ENCODE peak calls at places on chromosome 22, in four cellular contexts. X is naive thymus-derived CD8-positive, alpha-beta T cell; A is spleen; S is C1 segment of cervical spinal cord. E is an unnamed sample.

GRCh38 chr22:44685384-44686056 is 16.5 kb upstream of the PRR5 start:
- DNase-seq in X (peak; percentile 77), A (peak; percentile 87), S (no peak), E (peak; percentile 90)

GRCh38 chr22:21015051-21016006 is at the start of gene P2RX6:
- DNase-seq in X (no peak), A (peak; percentile 61), S (peak; percentile 50), E (no peak)

GRCh38 chr22:28111501-28111900 is 192.4 kb upstream of the PITPNB start:
- DNase-seq in X (no peak), A (no peak), S (no peak), E (no peak)

GRCh38 chr22:19173047-19174035 is 5.2 kb downstream of the SLC25A1 start:
- DNase-seq in X (no peak), A (peak; percentile 74), S (no peak), E (peak; percentile 46)

GRCh38 chr22:30743257-30744020 is 48.8 kb downstream of the OSBP2 start:
- DNase-seq in X (no peak), A (no peak), S (no peak), E (no peak)

GRCh38 chr22:42461511-42461910 is 29.3 kb upstream of the NFAM1 start:
- DNase-seq in X (no peak), A (no peak), S (no peak), E (peak; percentile 74)

GRCh38 chr22:39236321-39237275 is 8.2 kb downstream of the PDGFB start:
- DNase-seq in X (peak; percentile 52), A (no peak), S (no peak), E (no peak)

GRCh38 chr22:37186997-37187522 is 987 bp downstream of the C1QTNF6 start:
- DNase-seq in X (no peak), A (peak; percentile 63), S (no peak), E (no peak)

GRCh38 chr22:24994070-24994763 is 41.7 kb downstream of the KIAA1671 start:
- DNase-seq in X (no peak), A (no peak), S (no peak), E (peak; percentile 80)

GRCh38 chr22:46737976-46738641 is at the start of gene CERK:
- DNase-seq in X (peak; percentile 50), A (peak; percentile 91), S (peak; percentile 76), E (peak; percentile 85)

GRCh38 chr22:49083607-49084006 is 744.1 kb downstream of the BRD1 start:
- DNase-seq in X (no peak), A (no peak), S (no peak), E (no peak)

GRCh38 chr22:20979243-20979809 is 2.8 kb upstream of the LZTR1 start:
- DNase-seq in X (peak; percentile 64), A (no peak), S (peak; percentile 46), E (peak; percentile 92)

GRCh38 chr22:25494774-25495173 is 69.7 kb upstream of the GRK3 start:
- DNase-seq in X (no peak), A (no peak), S (no peak), E (no peak)

GRCh38 chr22:40432167-40432566 is 61.8 kb downstream of the SGSM3 start:
- DNase-seq in X (no peak), A (no peak), S (no peak), E (no peak)

GRCh38 chr22:41398921-41399320 is 17.2 kb downstream of the TEF start:
- DNase-seq in X (no peak), A (no peak), S (no peak), E (no peak)

GRCh38 chr22:47128216-47129215 is 366.1 kb downstream of the TBC1D22A start:
- DNase-seq in X (no peak), A (peak; percentile 70), S (no peak), E (no peak)

GRCh38 chr22:43998865-43999264 is 25.2 kb upstream of the PARVB start:
- DNase-seq in X (no peak), A (no peak), S (no peak), E (no peak)

GRCh38 chr22:36818010-36818642 is 1.3 kb upstream of the PVALB start:
- DNase-seq in X (no peak), A (no peak), S (no peak), E (no peak)

GRCh38 chr22:31846161-31847115 is 92.6 kb downstream of the DEPDC5 start:
- DNase-seq in X (no peak), A (no peak), S (peak; percentile 9), E (no peak)

GRCh38 chr22:30290679-30291333 is 1.5 kb upstream of the CASTOR1 start:
- DNase-seq in X (no peak), A (peak; percentile 87), S (peak; percentile 88), E (peak; percentile 77)

GRCh38 chr22:19357270-19358105 is 66.0 kb upstream of the CLTCL1 start:
- DNase-seq in X (no peak), A (no peak), S (peak; percentile 19), E (peak; percentile 75)

GRCh38 chr22:31350410-31350863 is 4.3 kb upstream of the PATZ1 start:
- DNase-seq in X (no peak), A (no peak), S (no peak), E (no peak)

GRCh38 chr22:39017596-39018365 is 3.1 kb upstream of the APOBEC3D start:
- DNase-seq in X (no peak), A (no peak), S (no peak), E (no peak)

GRCh38 chr22:45216133-45217003 is 24.3 kb downstream of the KIAA0930 start:
- DNase-seq in X (no peak), A (peak; percentile 54), S (no peak), E (peak; percentile 75)

GRCh38 chr22:17368727-17369552 is at the start of gene CECR2:
- DNase-seq in X (no peak), A (peak; percentile 73), S (peak; percentile 81), E (peak; percentile 92)

GRCh38 chr22:46829140-46829891 is 66.9 kb downstream of the TBC1D22A start:
- DNase-seq in X (no peak), A (no peak), S (no peak), E (peak; percentile 37)

GRCh38 chr22:40922484-40923303 is 28.5 kb upstream of the RBX1 start:
- DNase-seq in X (peak; percentile 17), A (no peak), S (no peak), E (no peak)

GRCh38 chr22:35191412-35191811 is 65.9 kb upstream of the HMGXB4 start:
- DNase-seq in X (no peak), A (no peak), S (no peak), E (peak; percentile 66)

GRCh38 chr22:39534092-39534506 is 1.6 kb upstream of the RPS19BP1 start:
- DNase-seq in X (no peak), A (peak; percentile 80), S (no peak), E (no peak)

GRCh38 chr22:30014244-30014643 is 66.0 kb upstream of the HORMAD2 start:
- DNase-seq in X (no peak), A (no peak), S (no peak), E (no peak)

GRCh38 chr22:27593378-27593777 is 208.2 kb downstream of the MN1 start:
- DNase-seq in X (no peak), A (no peak), S (no peak), E (no peak)

GRCh38 chr22:47165338-47165931 is 403.0 kb downstream of the TBC1D22A start:
- DNase-seq in X (no peak), A (peak; percentile 63), S (no peak), E (peak; percentile 33)

GRCh38 chr22:44127353-44127752 is 53.4 kb upstream of the PARVG start:
- DNase-seq in X (no peak), A (peak; percentile 57), S (peak; percentile 11), E (no peak)